ENCODE peak calls at places on chromosomes 1 and 21, in nine cellular contexts. D, W, P, R, L, U, V, T and A are unnamed samples.
A peak's percentile ranks its signal among the peaks of the same experiment; 100 is the strongest.

GRCh38 chr1:171984850-171985485 is 143.7 kb downstream of the DNM3 start:
- DNase-seq in R (peak; percentile 54), P (peak; percentile 9), T (no peak), L (peak; percentile 25), V (peak; percentile 33), W (peak; percentile 32), D (no peak), U (no peak), A (no peak)

GRCh38 chr1:231160851-231161710 is 777 bp upstream of the TRIM67 start:
- DNase-seq in T (no peak), W (no peak), L (no peak), D (no peak), U (no peak), V (no peak), P (no peak), R (no peak), A (no peak)

GRCh38 chr1:7608628-7609295 is 162.3 kb upstream of the VAMP3 start:
- DNase-seq in W (no peak), R (peak; percentile 12), D (no peak), T (peak; percentile 46), P (no peak), U (peak; percentile 35), L (no peak), V (no peak), A (peak; percentile 30)

GRCh38 chr1:85048296-85049064 is at the start of gene MCOLN3:
- DNase-seq in P (no peak), D (peak; percentile 21), T (peak; percentile 78), L (peak; percentile 36), V (no peak), R (peak; percentile 46), W (peak; percentile 26), U (peak; percentile 76), A (peak; percentile 71)

GRCh38 chr1:66271216-66271903 is 262.6 kb upstream of the SGIP1 start:
- DNase-seq in W (peak; percentile 97), R (peak; percentile 90), D (no peak), L (peak; percentile 78), P (peak; percentile 98), U (peak; percentile 89), V (peak; percentile 19), T (peak; percentile 84), A (peak; percentile 79)

GRCh38 chr1:236141447-236142357 is 637 bp upstream of the GPR137B start:
- DNase-seq in T (no peak), W (peak; percentile 43), U (no peak), D (no peak), L (peak; percentile 65), P (no peak), V (peak; percentile 9), R (peak; percentile 55), A (no peak)

GRCh38 chr1:56901720-56902119 is 47.1 kb downstream of the C8A start:
- DNase-seq in R (peak; percentile 52), W (no peak), P (peak; percentile 40), L (peak; percentile 29), U (no peak), T (no peak), V (no peak), D (no peak), A (no peak)

GRCh38 chr1:61318319-61319125 is 236.2 kb downstream of the NFIA start:
- DNase-seq in D (no peak), P (no peak), U (no peak), R (peak; percentile 54), T (no peak), W (no peak), V (no peak), L (peak; percentile 53), A (no peak)

GRCh38 chr1:109632671-109633346 is 13.2 kb downstream of the AMPD2 start:
- DNase-seq in V (no peak), W (no peak), L (no peak), T (no peak), R (no peak), U (no peak), P (no peak), D (no peak), A (no peak)

GRCh38 chr1:61952675-61953074 is 210.4 kb downstream of the PATJ start:
- DNase-seq in P (no peak), U (no peak), R (no peak), T (no peak), V (no peak), W (no peak), L (no peak), D (no peak), A (no peak)

GRCh38 chr1:173867141-173867752 is 542 bp downstream of the GAS5 start:
- DNase-seq in R (no peak), L (no peak), W (no peak), P (no peak), V (no peak), U (no peak), D (peak; percentile 59), T (peak; percentile 77), A (no peak)

GRCh38 chr21:46065993-46066842 is 31.7 kb upstream of the COL6A2 start:
- DNase-seq in L (no peak), P (no peak), W (no peak), D (no peak), U (peak; percentile 81), T (peak; percentile 76), V (no peak), R (no peak), A (no peak)

GRCh38 chr1:153768316-153769126 is 6.7 kb upstream of the SLC27A3 start:
- DNase-seq in W (no peak), V (no peak), T (no peak), R (no peak), U (no peak), D (no peak), L (no peak), P (no peak), A (no peak)

GRCh38 chr1:207396360-207396759 is 57.8 kb upstream of the CR2 start:
- DNase-seq in T (no peak), P (no peak), L (no peak), W (no peak), V (no peak), D (no peak), U (no peak), R (no peak), A (no peak)

GRCh38 chr1:167538657-167539056 is 14.9 kb downstream of the CREG1 start:
- DNase-seq in W (peak; percentile 48), P (no peak), V (no peak), R (no peak), T (no peak), D (no peak), L (peak; percentile 25), U (no peak), A (no peak)

GRCh38 chr1:213326666-213327317 is 275.8 kb downstream of the RPS6KC1 start:
- DNase-seq in U (no peak), L (peak; percentile 41), D (no peak), T (no peak), W (no peak), V (no peak), P (peak; percentile 17), R (peak; percentile 64), A (no peak)

GRCh38 chr1:155008015-155008941 is 5.7 kb downstream of the ZBTB7B start:
- DNase-seq in W (no peak), V (no peak), T (peak; percentile 73), R (no peak), L (no peak), P (no peak), U (no peak), D (no peak), A (peak; percentile 44)

GRCh38 chr1:117531222-117531621 is 74.6 kb upstream of the TENT5C start:
- DNase-seq in W (no peak), U (no peak), T (no peak), D (no peak), L (no peak), R (no peak), V (no peak), P (no peak), A (no peak)

GRCh38 chr1:66564250-66564649 is 30.3 kb downstream of the SGIP1 start:
- DNase-seq in U (no peak), W (peak; percentile 52), D (no peak), L (peak; percentile 39), R (peak; percentile 99), T (no peak), V (no peak), P (peak; percentile 98), A (no peak)

GRCh38 chr1:61097326-61097725 is 15.0 kb downstream of the NFIA start:
- DNase-seq in V (no peak), L (peak; percentile 46), T (no peak), P (peak; percentile 55), D (no peak), R (peak; percentile 72), U (no peak), W (no peak), A (no peak)

GRCh38 chr1:86846166-86846647 is 67.7 kb downstream of the SELENOF start:
- DNase-seq in V (no peak), D (no peak), P (peak; percentile 71), U (no peak), T (no peak), L (peak; percentile 34), W (peak; percentile 5), R (peak; percentile 56), A (no peak)

GRCh38 chr1:215710340-215710971 is 143.4 kb downstream of the KCTD3 start:
- DNase-seq in T (no peak), L (peak; percentile 36), U (no peak), D (no peak), R (peak; percentile 51), W (peak; percentile 64), V (no peak), P (no peak), A (no peak)

GRCh38 chr1:108559215-108560142 is at the start of gene EEIG2:
- DNase-seq in V (peak; percentile 90), P (peak; percentile 69), T (peak; percentile 94), L (peak; percentile 96), W (peak; percentile 85), D (peak; percentile 75), R (peak; percentile 88), U (peak; percentile 96), A (peak; percentile 58)

GRCh38 chr21:44618909-44619308 is 7.0 kb downstream of the KRTAP10-8 start:
- DNase-seq in P (no peak), V (peak; percentile 74), L (no peak), R (peak; percentile 16), D (peak; percentile 17), W (no peak), U (no peak), T (no peak), A (no peak)

GRCh38 chr1:30005972-30006619 is 717.3 kb downstream of the MATN1 start:
- DNase-seq in U (no peak), L (no peak), D (no peak), T (no peak), V (no peak), P (no peak), W (no peak), R (peak; percentile 90), A (no peak)

GRCh38 chr1:87084247-87084836 is 169.9 kb downstream of the HS2ST1 start:
- DNase-seq in W (peak; percentile 20), V (peak; percentile 42), U (no peak), L (peak; percentile 26), D (no peak), P (no peak), T (no peak), R (peak; percentile 49), A (no peak)

GRCh38 chr1:65946960-65947359 is 154.3 kb downstream of the PDE4B start:
- DNase-seq in W (no peak), L (no peak), U (no peak), R (no peak), P (peak; percentile 22), D (no peak), T (no peak), V (no peak), A (no peak)

GRCh38 chr1:205313681-205314308 is 7.8 kb downstream of the NUAK2 start:
- DNase-seq in L (peak; percentile 79), T (peak; percentile 80), P (no peak), V (peak; percentile 74), R (peak; percentile 80), D (no peak), W (peak; percentile 76), U (peak; percentile 89), A (no peak)